ENCODE peak calls at places on chromosomes 12 and 14, in nine cellular contexts. F is lung, E is IMR-90, W is K562, H is sigmoid colon, O is left ventricle myocardium inferior, Z is right cardiac atrium, J is thoracic aorta, U is cardiac muscle cell. C is an unnamed sample. For H3K4me1, the result is how much of the 10 kb centered on the place peaks cover.

GRCh38 chr12:16586350-16587109 is 19.4 kb downstream of the LMO3 start:
- DNase-seq in J (no peak), O (no peak), H (peak), Z (peak), E (peak), F (no peak), W (no peak), U (peak), C (no peak)

GRCh38 chr14:68637106-68638021 is 155.5 kb downstream of the ZFP36L1 start:
- DNase-seq in H (peak), E (peak), J (no peak), W (no peak), F (no peak), U (peak), Z (peak), O (peak), C (no peak)

GRCh38 chr14:35218963-35219362 is 73.2 kb upstream of the PSMA6 start:
- DNase-seq in F (no peak), J (no peak), Z (no peak), U (no peak), W (no peak), H (no peak), O (no peak), E (no peak), C (no peak)

GRCh38 chr12:107891967-107892366 is 117.5 kb downstream of the ASCL4 start:
- DNase-seq in F (no peak), Z (no peak), J (no peak), E (peak), O (no peak), H (no peak), U (peak), W (peak), C (no peak)

GRCh38 chr12:110304061-110304551 is 23.1 kb downstream of the ATP2A2 start:
- DNase-seq in O (no peak), J (no peak), F (no peak), E (peak), U (peak), Z (no peak), W (no peak), H (no peak), C (no peak)

GRCh38 chr14:65019944-65020566 is 33.4 kb downstream of the FNTB start:
- DNase-seq in O (no peak), H (no peak), E (peak), F (no peak), J (no peak), Z (peak), U (peak), W (peak), C (no peak)

GRCh38 chr14:66369157-66369706 is 116.9 kb upstream of the CCDC196 start:
- DNase-seq in H (no peak), F (no peak), U (no peak), Z (no peak), E (no peak), O (no peak), W (no peak), J (no peak), C (no peak)

GRCh38 chr12:121365416-121366062 is 13.3 kb upstream of the ANAPC5 start:
- DNase-seq in Z (no peak), U (no peak), O (no peak), E (peak), J (no peak), H (no peak), F (no peak), W (no peak), C (no peak)

GRCh38 chr14:46574976-46575375 is 76.6 kb downstream of the RPL10L start:
- DNase-seq in F (no peak), H (no peak), U (peak), W (no peak), O (no peak), Z (no peak), E (no peak), J (no peak), C (no peak)

GRCh38 chr12:123319826-123320225 is 44.8 kb downstream of the SBNO1 start:
- DNase-seq in J (no peak), H (no peak), O (no peak), E (no peak), Z (no peak), U (no peak), W (no peak), F (no peak), C (no peak)

GRCh38 chr12:53602176-53602942 is 23.8 kb downstream of the ATF7 start:
- DNase-seq in J (no peak), O (no peak), F (no peak), U (no peak), Z (no peak), E (no peak), W (no peak), H (no peak), C (no peak)

GRCh38 chr12:53603196-53603595 is 23.0 kb downstream of the ATF7 start:
- DNase-seq in Z (no peak), E (no peak), O (no peak), J (no peak), U (no peak), F (no peak), W (no peak), H (no peak), C (no peak)

GRCh38 chr12:53603804-53604203 is 22.4 kb downstream of the ATF7 start:
- DNase-seq in O (no peak), W (no peak), Z (no peak), F (no peak), E (no peak), H (no peak), J (no peak), U (no peak), C (no peak)

GRCh38 chr12:53601296-53601847 is 24.8 kb downstream of the ATF7 start:
- DNase-seq in F (no peak), J (no peak), O (no peak), W (no peak), Z (no peak), H (no peak), U (no peak), E (no peak), C (no peak)

GRCh38 chr12:53604581-53604980 is 21.6 kb downstream of the ATF7 start:
- DNase-seq in J (no peak), H (no peak), Z (no peak), E (no peak), F (no peak), O (no peak), U (no peak), W (no peak), C (no peak)
- H3K27ac ChIP-seq in J (no peak), H (no peak), Z (no peak), E (no peak), F (no peak), O (no peak), U (no peak), W (no peak), C (no peak)

GRCh38 chr14:99250636-99251208 is 21.3 kb downstream of the BCL11B start:
- DNase-seq in U (no peak), O (no peak), W (no peak), E (no peak), H (no peak), F (no peak), Z (no peak), J (no peak), C (no peak)

GRCh38 chr14:99247772-99248171 is 24.2 kb downstream of the BCL11B start:
- DNase-seq in O (no peak), J (no peak), Z (no peak), E (no peak), W (no peak), F (no peak), U (no peak), H (no peak), C (no peak)

GRCh38 chr14:99249389-99249788 is 22.6 kb downstream of the BCL11B start:
- DNase-seq in H (no peak), W (no peak), Z (no peak), E (no peak), O (no peak), F (no peak), J (no peak), U (no peak), C (no peak)

GRCh38 chr14:99247091-99247729 is 24.8 kb downstream of the BCL11B start:
- DNase-seq in H (no peak), U (no peak), W (no peak), O (no peak), J (no peak), E (no peak), Z (no peak), F (no peak), C (no peak)

DNA sequence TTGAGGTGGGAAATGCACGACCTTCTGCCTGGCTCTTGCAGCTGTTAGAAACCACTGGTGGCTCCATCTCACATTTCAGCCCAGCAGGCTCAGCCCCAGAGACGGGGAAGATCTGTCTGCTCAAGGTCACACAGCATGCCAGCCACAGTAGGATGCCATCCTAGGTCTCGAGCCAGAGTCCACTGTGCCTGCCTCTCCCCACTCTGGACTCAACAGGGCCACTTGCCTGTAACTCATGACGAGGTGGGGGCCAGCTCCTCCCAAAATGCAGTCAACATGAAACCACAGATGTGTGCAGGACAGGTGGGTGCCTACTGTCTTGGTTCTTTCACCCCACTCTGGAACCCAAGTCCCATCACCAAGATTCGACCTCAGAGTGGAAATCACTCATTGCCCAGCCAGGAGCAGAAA is 23.2 kb downstream of the BCL11B start:
- DNase-seq in H (no peak), F (no peak), O (no peak), E (no peak), W (no peak), Z (no peak), U (no peak), J (no peak), C (no peak)
- H3K4me1 ChIP-seq in H (under half), F (under half), O (under half), E (under half), W (under half), Z (under half), U (under half), J (under half), C (under half)

DNA sequence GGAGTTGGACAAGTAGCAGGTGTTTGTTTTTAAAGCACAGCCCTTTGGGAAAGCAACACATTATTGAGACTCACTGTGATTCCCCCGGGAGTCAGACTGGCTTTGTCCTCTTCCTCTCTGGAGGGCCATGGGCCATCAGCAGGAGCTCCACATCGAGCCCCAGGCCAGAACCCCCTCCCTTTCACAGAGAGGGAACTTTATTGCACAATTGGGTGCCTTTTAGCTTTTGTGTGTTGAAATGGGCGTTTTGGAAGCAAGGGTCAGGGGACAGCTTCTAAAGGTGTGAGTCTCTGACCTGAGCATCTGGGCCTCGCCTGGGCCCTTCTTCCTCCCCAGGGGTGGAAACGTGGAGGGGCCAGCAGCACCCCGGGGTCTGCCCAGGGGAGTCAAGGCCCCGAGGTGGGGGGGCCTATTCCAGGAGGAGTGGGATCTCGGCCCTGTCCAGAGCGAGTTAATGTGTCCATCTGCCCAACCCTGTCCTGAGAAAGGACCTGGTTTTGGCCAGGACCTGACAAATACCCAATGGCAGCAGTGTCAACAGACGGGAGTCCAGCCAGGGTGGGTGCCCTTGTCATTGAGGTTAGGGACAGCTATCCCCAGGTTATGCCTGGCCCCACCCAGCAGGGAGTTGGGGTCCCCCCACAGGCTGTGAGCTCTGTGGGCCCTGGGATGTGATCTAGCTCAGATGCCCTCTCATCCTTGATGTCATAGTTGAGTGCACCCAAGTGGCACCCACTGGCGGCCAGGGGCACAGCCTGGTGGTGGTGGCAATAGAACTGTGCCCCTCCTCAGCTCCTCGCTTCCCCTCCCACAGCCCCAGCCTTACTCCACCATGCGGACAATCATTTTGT is 37.1 kb downstream of the SLC8B1 start:
- DNase-seq in F (no peak), E (no peak), J (no peak), O (no peak), H (no peak), U (no peak), Z (no peak), W (no peak), C (no peak)
- H3K27ac ChIP-seq in F (peak), E (no peak), J (peak), O (peak), H (no peak), U (no peak), Z (peak), W (no peak), C (peak)

GRCh38 chr12:23014749-23015148 is 389.8 kb downstream of the ETNK1 start:
- DNase-seq in O (no peak), W (no peak), F (no peak), H (no peak), J (no peak), U (no peak), E (no peak), Z (no peak), C (no peak)
- H3K4me1 ChIP-seq in O (under half), W (under half), F (under half), H (under half), J (under half), U (under half), E (under half), Z (under half), C (under half)

DNA sequence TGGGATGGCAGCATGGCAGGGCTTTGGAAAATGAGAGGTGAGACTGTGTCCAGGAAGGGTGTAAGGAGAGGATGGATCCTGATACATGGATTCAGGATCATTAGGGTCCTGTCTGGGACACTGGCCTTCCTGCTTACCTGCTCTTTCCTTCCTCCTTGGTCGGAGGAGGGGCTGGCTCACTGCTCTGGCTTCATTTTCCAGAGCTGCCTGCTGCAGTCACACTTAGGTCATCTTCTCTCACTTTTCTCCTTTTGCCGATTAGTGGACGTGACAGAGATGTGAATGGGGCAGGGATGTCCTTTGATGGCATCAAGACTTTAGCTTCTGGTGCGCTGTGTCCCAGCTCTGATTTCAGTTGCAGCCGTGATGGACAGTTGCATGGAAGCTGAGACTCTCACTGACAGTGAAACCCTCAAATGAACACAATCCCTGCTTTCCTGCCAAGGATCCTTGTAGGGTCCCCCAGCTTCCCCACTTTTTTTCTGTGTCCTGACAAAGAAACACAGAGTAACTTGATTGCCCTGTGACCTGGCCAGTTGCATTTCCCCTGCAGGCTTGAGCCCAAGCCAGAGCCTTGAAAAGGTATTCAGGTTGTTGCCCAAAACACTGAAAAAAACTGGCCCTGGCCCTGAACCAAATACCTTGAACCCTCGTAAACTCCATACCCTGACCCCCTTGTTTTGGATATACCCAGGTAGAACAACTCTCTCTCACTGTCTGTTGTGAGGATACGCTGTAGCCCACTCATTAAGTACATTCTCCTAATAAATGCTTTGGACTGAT is 756 bp upstream of the CIDEB start:
- DNase-seq in W (no peak), H (no peak), J (no peak), E (no peak), U (no peak), F (no peak), Z (no peak), O (no peak), C (no peak)
- H3K27ac ChIP-seq in W (no peak), H (no peak), J (no peak), E (no peak), U (no peak), F (no peak), Z (no peak), O (no peak), C (no peak)

DNA sequence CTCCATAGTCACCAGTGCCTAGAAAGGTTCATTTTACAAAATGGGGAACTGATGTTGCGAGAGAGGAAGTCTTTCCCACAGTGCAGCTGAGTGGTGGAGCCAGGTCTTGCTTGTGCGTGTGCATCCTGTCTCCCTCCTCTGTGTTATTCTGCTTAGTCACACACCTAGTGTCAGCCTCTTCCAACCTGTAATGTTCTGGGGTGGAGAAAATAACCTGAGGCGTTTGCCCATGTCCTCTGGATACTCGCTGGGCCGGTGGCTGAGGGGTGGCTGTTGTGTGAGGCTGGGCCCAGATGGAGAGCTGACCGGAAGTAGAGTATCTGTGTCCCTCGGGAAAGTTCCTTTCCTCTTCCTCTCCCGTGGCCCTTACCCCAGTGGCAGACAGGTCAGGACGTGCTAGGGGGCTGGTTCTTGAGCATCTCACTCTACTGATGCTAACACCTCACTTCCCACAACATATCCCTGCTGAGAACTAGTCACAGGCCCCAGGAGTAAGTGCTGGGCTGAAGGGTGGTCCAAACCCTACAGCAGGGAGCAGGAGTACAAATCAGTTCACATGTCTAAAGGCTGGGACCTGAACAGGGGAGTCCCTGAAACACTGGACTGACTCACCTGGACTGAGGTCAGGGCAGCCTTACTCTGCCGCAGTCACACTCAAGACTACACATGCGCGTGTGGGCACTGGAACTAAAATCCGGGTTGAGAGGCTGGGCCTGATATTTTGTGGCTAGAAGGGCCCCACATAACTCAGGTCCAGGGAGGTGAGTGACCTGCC is 7.0 kb downstream of the MLF2 start:
- DNase-seq in J (no peak), U (no peak), E (no peak), H (no peak), Z (no peak), O (no peak), W (no peak), F (no peak), C (no peak)
- H3K4me1 ChIP-seq in J (under half), U (under half), E (under half), H (under half), Z (under half), O (under half), W (under half), F (under half), C (under half)

GRCh38 chr14:76901171-76902055 is 75.2 kb downstream of the LRRC74A start:
- DNase-seq in U (no peak), F (no peak), J (no peak), E (peak), W (no peak), Z (no peak), H (peak), O (no peak), C (no peak)
- H3K27ac ChIP-seq in U (no peak), F (no peak), J (peak), E (peak), W (no peak), Z (no peak), H (peak), O (no peak), C (peak)

C was measured in ascending aorta.